ENCODE peak calls at places on chromosomes 3 and 15, in seven cellular contexts. X, P, C, T, Q, S and Z are unnamed samples.

GRCh38 chr3:183188895-183189462 is 26.4 kb upstream of the LAMP3 start:
- DNase-seq in X (no peak), P (peak; percentile 40), C (peak; percentile 88), T (peak; percentile 66), Q (no peak), S (no peak), Z (no peak)

GRCh38 chr15:82093774-82094211 is 48.0 kb upstream of the MEX3B start:
- DNase-seq in X (no peak), P (no peak), C (no peak), T (no peak), Q (no peak), S (peak; percentile 97), Z (no peak)

GRCh38 chr3:67113802-67114407 is 115.8 kb downstream of the KBTBD8 start:
- DNase-seq in X (peak; percentile 84), P (peak; percentile 76), C (peak; percentile 97), T (peak; percentile 83), Q (peak; percentile 74), S (peak; percentile 86), Z (peak; percentile 45)

GRCh38 chr15:76162784-76163428 is 103.1 kb downstream of the TMEM266 start:
- DNase-seq in X (no peak), P (no peak), C (no peak), T (no peak), Q (no peak), S (no peak), Z (no peak)

GRCh38 chr3:124986153-124987143 is 51.9 kb upstream of the MUC13 start:
- DNase-seq in X (no peak), P (no peak), C (peak; percentile 75), T (peak; percentile 64), Q (no peak), S (peak; percentile 96), Z (no peak)

GRCh38 chr3:192819001-192819569 is 91.7 kb upstream of the FGF12 start:
- DNase-seq in X (no peak), P (no peak), C (no peak), T (no peak), Q (no peak), S (peak; percentile 88), Z (no peak)

GRCh38 chr3:124553178-124553577 is 177.1 kb upstream of the UMPS start:
- DNase-seq in X (no peak), P (no peak), C (no peak), T (no peak), Q (no peak), S (no peak), Z (no peak)

GRCh38 chr3:186949281-186949982 is 19.1 kb downstream of the ST6GAL1 start:
- DNase-seq in X (no peak), P (no peak), C (no peak), T (peak; percentile 62), Q (no peak), S (peak; percentile 50), Z (no peak)

GRCh38 chr3:167650459-167650858 is 3.3 kb downstream of the WDR49 start:
- DNase-seq in X (no peak), P (no peak), C (no peak), T (no peak), Q (no peak), S (no peak), Z (no peak)

GRCh38 chr3:173342679-173343078 is 54.9 kb upstream of the NLGN1 start:
- DNase-seq in X (no peak), P (no peak), C (no peak), T (no peak), Q (no peak), S (no peak), Z (no peak)

GRCh38 chr3:135263331-135263730 is 468.3 kb downstream of the EPHB1 start:
- DNase-seq in X (no peak), P (no peak), C (no peak), T (no peak), Q (no peak), S (no peak), Z (no peak)

GRCh38 chr3:119295816-119296484 is 1.8 kb downstream of the ARHGAP31 start:
- DNase-seq in X (no peak), P (no peak), C (no peak), T (no peak), Q (no peak), S (no peak), Z (no peak)

GRCh38 chr3:177724020-177724638 is 526.8 kb upstream of the TBL1XR1 start:
- DNase-seq in X (no peak), P (peak; percentile 32), C (no peak), T (peak; percentile 89), Q (peak; percentile 82), S (no peak), Z (peak; percentile 46)

GRCh38 chr15:63043391-63044076 is 987 bp downstream of the TPM1 start:
- DNase-seq in X (no peak), P (no peak), C (peak; percentile 67), T (peak; percentile 72), Q (no peak), S (no peak), Z (no peak)

GRCh38 chr3:42937334-42937733 is 31.4 kb downstream of the ZNF662 start:
- DNase-seq in X (no peak), P (no peak), C (no peak), T (no peak), Q (no peak), S (no peak), Z (no peak)

GRCh38 chr3:195612075-195612800 is 28.5 kb upstream of the APOD start:
- DNase-seq in X (peak; percentile 41), P (peak; percentile 39), C (peak; percentile 54), T (no peak), Q (no peak), S (no peak), Z (no peak)

GRCh38 chr3:12338595-12339546 is 50.0 kb downstream of the PPARG start:
- DNase-seq in X (no peak), P (no peak), C (no peak), T (no peak), Q (no peak), S (no peak), Z (no peak)

GRCh38 chr15:74958320-74958907 is 1.8 kb upstream of the RPP25 start:
- DNase-seq in X (no peak), P (peak; percentile 86), C (peak; percentile 83), T (peak; percentile 88), Q (peak; percentile 80), S (no peak), Z (peak; percentile 49)

GRCh38 chr3:46335546-46335945 is 18.4 kb upstream of the CCR2 start:
- DNase-seq in X (no peak), P (no peak), C (no peak), T (no peak), Q (no peak), S (no peak), Z (no peak)

GRCh38 chr3:177610677-177611654 is 413.7 kb upstream of the TBL1XR1 start:
- DNase-seq in X (peak; percentile 64), P (peak; percentile 78), C (no peak), T (peak; percentile 54), Q (no peak), S (peak; percentile 40), Z (no peak)

GRCh38 chr15:65595960-65596359 is 15.0 kb downstream of the INTS14 start:
- DNase-seq in X (no peak), P (no peak), C (no peak), T (no peak), Q (no peak), S (no peak), Z (no peak)

GRCh38 chr3:128447561-128448013 is 19.1 kb downstream of the DNAJB8 start:
- DNase-seq in X (no peak), P (no peak), C (no peak), T (no peak), Q (no peak), S (no peak), Z (no peak)

GRCh38 chr15:83918011-83918410 is 264.1 kb downstream of the ADAMTSL3 start:
- DNase-seq in X (no peak), P (no peak), C (no peak), T (no peak), Q (no peak), S (no peak), Z (no peak)

GRCh38 chr3:50303038-50303815 is at the start of gene HYAL1:
- DNase-seq in X (no peak), P (peak; percentile 79), C (peak; percentile 87), T (peak; percentile 93), Q (peak; percentile 90), S (no peak), Z (peak; percentile 91)

GRCh38 chr15:25093455-25094029 is 138.8 kb downstream of the SNRPN start:
- DNase-seq in X (no peak), P (no peak), C (peak; percentile 12), T (no peak), Q (no peak), S (no peak), Z (no peak)

GRCh38 chr3:10223676-10224639 is 24.3 kb upstream of the TATDN2 start:
- DNase-seq in X (peak; percentile 70), P (no peak), C (no peak), T (no peak), Q (no peak), S (no peak), Z (no peak)

GRCh38 chr15:24955549-24955929 is 752 bp downstream of the SNRPN start:
- DNase-seq in X (peak; percentile 65), P (peak; percentile 16), C (no peak), T (no peak), Q (no peak), S (no peak), Z (peak; percentile 13)

GRCh38 chr15:70033529-70034140 is 64.1 kb downstream of the TLE3 start:
- DNase-seq in X (no peak), P (no peak), C (no peak), T (no peak), Q (no peak), S (peak; percentile 62), Z (no peak)

GRCh38 chr3:69174871-69175737 is 52.7 kb upstream of the LMOD3 start:
- DNase-seq in X (no peak), P (no peak), C (no peak), T (no peak), Q (no peak), S (no peak), Z (no peak)
- H3K27ac ChIP-seq in X (no peak overlapping the region), P (no peak overlapping the region), C (no peak overlapping the region), T (no peak overlapping the region), Q (no peak overlapping the region), S (no peak overlapping the region), Z (peak overlapping the region; percentile 44)

GRCh38 chr15:31457631-31458526 is 131.2 kb downstream of the KLF13 start:
- DNase-seq in X (no peak), P (no peak), C (peak; percentile 48), T (peak; percentile 80), Q (peak; percentile 68), S (peak; percentile 44), Z (no peak)
- H3K27ac ChIP-seq in X (no peak overlapping the region), P (no peak overlapping the region), C (no peak overlapping the region), T (no peak overlapping the region), Q (peak overlapping the region; percentile 46), S (no peak overlapping the region), Z (peak overlapping the region; percentile 36)

DNA sequence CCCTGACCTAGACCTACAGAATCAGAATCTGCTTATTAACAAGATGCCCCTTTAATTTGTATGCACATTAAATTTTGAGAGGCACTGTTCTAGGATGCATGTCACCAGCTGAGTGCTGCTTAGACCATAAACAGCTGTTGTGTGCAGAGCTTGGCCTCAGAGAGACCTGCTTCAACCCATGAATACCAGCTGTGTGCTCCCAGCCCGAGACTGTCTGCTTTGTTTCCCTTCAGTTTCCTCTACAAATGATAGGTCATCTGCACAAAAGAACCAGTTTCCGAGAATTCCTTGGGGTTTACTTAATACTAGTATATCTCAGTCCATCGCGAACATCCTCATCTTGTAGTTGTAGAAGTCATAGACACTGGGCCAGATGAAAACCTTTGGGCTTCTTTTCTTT is 158.5 kb upstream of the PFN2 start:
- DNase-seq in X (no peak), P (no peak), C (no peak), T (no peak), Q (no peak), S (peak; percentile 28), Z (no peak)
- H3K27ac ChIP-seq in X (no peak overlapping the region), P (no peak overlapping the region), C (no peak overlapping the region), T (no peak overlapping the region), Q (no peak overlapping the region), S (no peak overlapping the region), Z (no peak overlapping the region)

GRCh38 chr3:106004137-106004600 is 135.4 kb upstream of the CBLB start:
- DNase-seq in X (no peak), P (no peak), C (no peak), T (no peak), Q (no peak), S (peak; percentile 91), Z (no peak)
- H3K27ac ChIP-seq in X (no peak overlapping the region), P (no peak overlapping the region), C (no peak overlapping the region), T (no peak overlapping the region), Q (peak overlapping the region; percentile 29), S (peak overlapping the region; percentile 29), Z (no peak overlapping the region)